ENCODE peak calls at places on chromosomes 1 and 21, in seven cellular contexts. Y is uterus, R is fibroblast of lung, Q is colonic mucosa, U is GM23248, A is tibial artery, X is ovary. S is an unnamed sample. For H3K36me3, the result is how much of the 10 kb centered on the place peaks cover.

GRCh38 chr1:94258873-94259331 is 21.5 kb upstream of the ARHGAP29 start:
- DNase-seq in X (no peak), A (peak), R (peak), Y (peak), Q (no peak), U (peak), S (no peak)

GRCh38 chr1:74650561-74650960 is 23.0 kb downstream of the ERICH3 start:
- DNase-seq in R (peak), Y (no peak), Q (no peak), U (peak), A (no peak), X (no peak), S (peak)

GRCh38 chr1:161910516-161911077 is 113.1 kb downstream of the OLFML2B start:
- DNase-seq in A (no peak), U (peak), Q (no peak), X (no peak), Y (no peak), R (peak), S (no peak)

GRCh38 chr1:67759692-67760029 is 73.6 kb downstream of the GNG12 start:
- DNase-seq in Y (no peak), A (no peak), U (peak), Q (no peak), R (peak), X (no peak), S (peak)

GRCh38 chr1:29259802-29260441 is 23.6 kb downstream of the PTPRU start:
- DNase-seq in Q (peak), U (peak), R (peak), Y (peak), A (no peak), X (peak), S (no peak)

GRCh38 chr1:114310771-114311251 is 157.1 kb upstream of the SYT6 start:
- DNase-seq in A (no peak), Q (no peak), Y (no peak), X (peak), U (peak), R (peak), S (no peak)

GRCh38 chr1:97947751-97948150 is 26.9 kb upstream of the DPYD start:
- DNase-seq in X (no peak), Y (no peak), R (peak), A (no peak), U (peak), Q (no peak), S (no peak)

GRCh38 chr1:211420845-211421454 is 71.0 kb downstream of the RD3 start:
- DNase-seq in A (no peak), U (peak), X (no peak), Q (no peak), Y (no peak), R (peak), S (no peak)

GRCh38 chr1:76075877-76076276 is 1.3 kb downstream of the ST6GALNAC3 start:
- DNase-seq in U (peak), Y (no peak), A (no peak), R (no peak), X (no peak), Q (no peak), S (no peak)

GRCh38 chr1:201703646-201704438 is 125.1 kb upstream of the IPO9 start:
- DNase-seq in X (peak), A (peak), Y (peak), R (peak), Q (peak), U (peak), S (peak)

GRCh38 chr21:45383615-45384201 is 21.3 kb upstream of the COL18A1 start:
- DNase-seq in R (no peak), A (peak), U (no peak), Q (no peak), X (peak), Y (peak), S (no peak)

GRCh38 chr1:55062801-55063561 is 23.6 kb downstream of the PCSK9 start:
- DNase-seq in U (no peak), X (no peak), R (no peak), A (no peak), Y (no peak), Q (no peak), S (no peak)

GRCh38 chr21:42406201-42406601 is 2.5 kb downstream of the UBASH3A start:
- DNase-seq in Q (no peak), A (no peak), U (no peak), R (no peak), Y (no peak), X (no peak), S (no peak)

GRCh38 chr21:34129039-34129891 is 55.9 kb downstream of the MRPS6 start:
- DNase-seq in R (peak), Y (peak), Q (peak), A (peak), X (peak), U (peak), S (peak)

GRCh38 chr21:42095581-42095980 is 24.5 kb downstream of the UMODL1 start:
- DNase-seq in Y (no peak), Q (no peak), R (no peak), A (no peak), U (no peak), X (no peak), S (no peak)

GRCh38 chr1:40030528-40031135 is 9.9 kb upstream of the CAP1 start:
- DNase-seq in X (no peak), Y (no peak), A (no peak), U (peak), Q (no peak), R (peak), S (peak)

GRCh38 chr21:41821081-41821755 is 54.4 kb upstream of the RIPK4 start:
- DNase-seq in Y (no peak), R (no peak), X (no peak), A (no peak), U (peak), Q (no peak), S (no peak)

GRCh38 chr1:17239420-17239819 is 9.5 kb upstream of the PADI3 start:
- DNase-seq in R (peak), A (no peak), Q (peak), X (no peak), Y (no peak), U (peak), S (peak)

GRCh38 chr1:12144969-12145368 is 21.8 kb upstream of the TNFRSF1B start:
- DNase-seq in U (no peak), R (no peak), X (no peak), A (no peak), Y (no peak), Q (no peak), S (no peak)

GRCh38 chr1:43432907-43433306 is 20.8 kb downstream of the HYI start:
- DNase-seq in A (no peak), Y (no peak), X (no peak), Q (no peak), U (no peak), R (no peak), S (no peak)
- H3K36me3 ChIP-seq in A (half or more), Y (under half), X (under half), Q (under half), U (under half), R (under half), S (half or more)

GRCh38 chr1:179807291-179807690 is 64.2 kb downstream of the FAM163A start:
- DNase-seq in R (no peak), X (no peak), U (no peak), Q (no peak), Y (no peak), A (no peak), S (no peak)

GRCh38 chr1:179807691-179808485 is 64.8 kb downstream of the FAM163A start:
- DNase-seq in R (peak), Q (no peak), U (peak), X (no peak), A (no peak), Y (no peak), S (no peak)

GRCh38 chr1:179808503-179808902 is 65.4 kb downstream of the FAM163A start:
- DNase-seq in Q (no peak), R (no peak), U (no peak), A (no peak), X (no peak), Y (no peak), S (no peak)

GRCh38 chr1:179810367-179810715 is 67.2 kb downstream of the FAM163A start:
- DNase-seq in A (no peak), Q (no peak), Y (no peak), X (no peak), U (no peak), R (no peak), S (no peak)

GRCh38 chr1:179809506-179810366 is 66.6 kb downstream of the FAM163A start:
- DNase-seq in X (peak), Q (peak), R (peak), A (no peak), Y (peak), U (peak), S (no peak)
- H3K36me3 ChIP-seq in X (under half), Q (under half), R (under half), A (under half), Y (under half), U (under half), S (under half)

GRCh38 chr1:96756789-96757188 is 35.2 kb downstream of the PTBP2 start:
- DNase-seq in U (no peak), Q (no peak), X (no peak), A (no peak), R (no peak), Y (no peak), S (no peak)
- H3K36me3 ChIP-seq in U (half or more), Q (under half), X (under half), A (under half), R (under half), Y (under half), S (half or more)

DNA sequence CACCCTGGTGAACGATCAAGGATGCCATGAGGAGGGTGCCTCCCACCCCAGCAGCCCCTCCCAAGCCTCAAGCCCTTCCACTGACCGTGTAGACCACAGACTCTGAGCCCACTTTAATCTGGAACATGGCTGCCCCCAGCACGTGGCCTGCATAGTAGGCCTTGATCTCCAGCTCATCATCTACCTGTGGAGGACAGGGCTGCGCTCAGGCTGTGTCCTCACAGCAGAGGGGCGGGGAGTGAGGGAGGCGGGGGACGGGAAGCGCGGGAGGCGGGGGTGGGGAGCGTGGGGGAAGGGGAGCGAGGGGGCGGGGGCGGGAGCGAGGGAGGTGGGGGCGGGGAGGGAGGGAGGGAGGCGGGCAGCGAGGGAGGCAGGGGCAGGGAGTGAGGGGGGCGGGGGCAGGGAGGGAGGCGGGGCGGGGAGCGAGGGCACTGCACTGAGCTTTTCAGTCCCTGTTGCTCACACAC is 7.1 kb downstream of the PUSL1 start:
- DNase-seq in R (no peak), Q (no peak), A (no peak), X (no peak), U (no peak), Y (peak), S (no peak)
- H3K36me3 ChIP-seq in R (under half), Q (under half), A (half or more), X (under half), U (under half), Y (under half), S (half or more)

GRCh38 chr1:220153147-220153546 is 59.2 kb downstream of the IARS2 start:
- DNase-seq in X (no peak), A (no peak), U (no peak), Q (no peak), Y (no peak), R (no peak), S (no peak)

GRCh38 chr1:220156620-220157146 is 62.8 kb downstream of the IARS2 start:
- DNase-seq in Y (no peak), A (no peak), U (no peak), Q (no peak), X (no peak), R (no peak), S (no peak)

GRCh38 chr1:220149742-220150141 is 55.8 kb downstream of the IARS2 start:
- DNase-seq in Y (no peak), U (no peak), X (no peak), R (no peak), Q (no peak), A (no peak), S (no peak)

GRCh38 chr1:220151454-220151853 is 57.5 kb downstream of the IARS2 start:
- DNase-seq in R (peak), U (peak), Y (no peak), Q (no peak), X (peak), A (peak), S (no peak)
- H3K36me3 ChIP-seq in R (under half), U (half or more), Y (under half), Q (under half), X (under half), A (half or more), S (half or more)

DNA sequence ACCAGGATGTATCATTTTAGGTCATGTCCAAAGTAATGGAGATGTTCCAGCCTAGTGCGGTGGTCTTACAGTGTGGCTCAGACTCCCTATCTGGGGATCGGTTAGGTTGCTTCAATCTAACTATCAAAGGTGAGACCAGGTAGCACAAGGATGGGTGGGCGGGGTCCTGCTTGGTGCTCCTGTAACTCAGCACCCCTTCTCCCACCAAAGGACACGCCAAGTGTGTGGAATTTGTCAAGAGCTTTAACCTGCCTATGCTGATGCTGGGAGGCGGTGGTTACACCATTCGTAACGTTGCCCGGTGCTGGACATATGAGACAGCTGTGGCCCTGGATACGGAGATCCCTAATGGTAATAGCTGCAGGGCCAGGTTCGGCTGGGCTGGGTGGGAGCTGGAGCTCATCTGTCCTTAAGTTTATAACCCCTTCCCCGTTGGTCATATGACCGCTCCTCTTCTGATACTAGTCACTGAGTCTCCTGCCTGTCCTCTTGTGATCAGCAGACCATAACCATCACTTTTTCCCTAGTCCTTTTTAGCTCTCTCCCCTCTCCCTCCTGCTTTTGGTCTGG is 5.4 kb downstream of the MARCKSL1 start:
- DNase-seq in A (no peak), Y (no peak), U (no peak), R (no peak), Q (no peak), X (no peak), S (no peak)
- H3K36me3 ChIP-seq in A (half or more), Y (under half), U (under half), R (under half), Q (under half), X (under half), S (half or more)

S was measured in SJSA1.